ENCODE peak calls at places on chromosomes 12 and 14, in five cellular contexts. R is heart left ventricle; B is transverse colon; J is CD8-positive, alpha-beta T cell; Y is astrocyte of the cerebellum. G is an unnamed sample.

GRCh38 chr14:70052990-70053389 is 135.8 kb downstream of the SLC8A3 start:
- DNase-seq in B (no peak), Y (peak), R (no peak), J (no peak), G (no peak)

GRCh38 chr12:76618031-76618430 is 58.5 kb upstream of the OSBPL8 start:
- DNase-seq in R (no peak), J (no peak), Y (no peak), B (no peak), G (no peak)

GRCh38 chr12:106282457-106283097 is 20.0 kb upstream of the TCP11L2 start:
- DNase-seq in B (peak), J (no peak), R (no peak), Y (no peak), G (no peak)

GRCh38 chr12:110619534-110619953 is 5.6 kb downstream of the TCTN1 start:
- DNase-seq in R (no peak), B (no peak), J (no peak), Y (no peak), G (no peak)

GRCh38 chr12:114000861-114001260 is 34.7 kb upstream of the RBM19 start:
- DNase-seq in R (no peak), B (no peak), Y (no peak), J (no peak), G (no peak)

GRCh38 chr12:22802883-22803640 is 178.1 kb downstream of the ETNK1 start:
- DNase-seq in J (no peak), R (no peak), B (no peak), Y (no peak), G (no peak)

GRCh38 chr12:71558445-71558844 is 105.2 kb downstream of the ZFC3H1 start:
- DNase-seq in J (no peak), R (no peak), Y (no peak), B (no peak), G (peak)

GRCh38 chr12:88298761-88299242 is 156.7 kb downstream of the TMTC3 start:
- DNase-seq in J (no peak), R (no peak), Y (peak), B (no peak), G (peak)

GRCh38 chr12:111037047-111037446 is 116.7 kb upstream of the MYL2 start:
- DNase-seq in R (no peak), Y (no peak), J (no peak), B (no peak), G (no peak)

GRCh38 chr14:99800781-99801180 is 7.6 kb downstream of the EML1 start:
- DNase-seq in Y (no peak), J (no peak), B (no peak), R (no peak), G (no peak)

GRCh38 chr12:70812124-70812523 is 108.4 kb downstream of the PTPRR start:
- DNase-seq in B (peak), J (no peak), Y (no peak), R (no peak), G (no peak)

GRCh38 chr14:75422169-75422568 is 5.7 kb upstream of the JDP2 start:
- DNase-seq in R (no peak), B (no peak), Y (no peak), J (no peak), G (no peak)

GRCh38 chr12:68784015-68784414 is 24.0 kb upstream of the MDM2 start:
- DNase-seq in R (no peak), J (no peak), B (no peak), Y (no peak), G (no peak)

GRCh38 chr12:40946612-40947194 is 241.4 kb upstream of the PDZRN4 start:
- DNase-seq in J (no peak), R (no peak), Y (no peak), B (no peak), G (peak)

GRCh38 chr14:97010491-97011160 is 213.4 kb downstream of the VRK1 start:
- DNase-seq in J (no peak), Y (no peak), B (no peak), R (no peak), G (no peak)

GRCh38 chr12:108634225-108634795 is 616 bp upstream of the SELPLG start:
- DNase-seq in Y (no peak), J (no peak), B (peak), R (peak), G (no peak)

GRCh38 chr12:124513297-124513867 is 54.0 kb downstream of the NCOR2 start:
- DNase-seq in Y (no peak), J (no peak), R (no peak), B (no peak), G (no peak)

GRCh38 chr14:76742961-76743360 is 18.3 kb upstream of the VASH1 start:
- DNase-seq in B (no peak), R (no peak), Y (no peak), J (no peak), G (no peak)

GRCh38 chr14:21098134-21098891 is at the start of gene ZNF219:
- DNase-seq in J (no peak), B (peak), Y (no peak), R (peak), G (no peak)

GRCh38 chr14:44567997-44568396 is 60.9 kb upstream of the FSCB start:
- DNase-seq in Y (no peak), J (no peak), B (no peak), R (no peak), G (no peak)

GRCh38 chr14:22505309-22505708 is 83.7 kb downstream of the DAD1 start:
- DNase-seq in B (no peak), J (no peak), R (no peak), Y (no peak), G (no peak)

DNA sequence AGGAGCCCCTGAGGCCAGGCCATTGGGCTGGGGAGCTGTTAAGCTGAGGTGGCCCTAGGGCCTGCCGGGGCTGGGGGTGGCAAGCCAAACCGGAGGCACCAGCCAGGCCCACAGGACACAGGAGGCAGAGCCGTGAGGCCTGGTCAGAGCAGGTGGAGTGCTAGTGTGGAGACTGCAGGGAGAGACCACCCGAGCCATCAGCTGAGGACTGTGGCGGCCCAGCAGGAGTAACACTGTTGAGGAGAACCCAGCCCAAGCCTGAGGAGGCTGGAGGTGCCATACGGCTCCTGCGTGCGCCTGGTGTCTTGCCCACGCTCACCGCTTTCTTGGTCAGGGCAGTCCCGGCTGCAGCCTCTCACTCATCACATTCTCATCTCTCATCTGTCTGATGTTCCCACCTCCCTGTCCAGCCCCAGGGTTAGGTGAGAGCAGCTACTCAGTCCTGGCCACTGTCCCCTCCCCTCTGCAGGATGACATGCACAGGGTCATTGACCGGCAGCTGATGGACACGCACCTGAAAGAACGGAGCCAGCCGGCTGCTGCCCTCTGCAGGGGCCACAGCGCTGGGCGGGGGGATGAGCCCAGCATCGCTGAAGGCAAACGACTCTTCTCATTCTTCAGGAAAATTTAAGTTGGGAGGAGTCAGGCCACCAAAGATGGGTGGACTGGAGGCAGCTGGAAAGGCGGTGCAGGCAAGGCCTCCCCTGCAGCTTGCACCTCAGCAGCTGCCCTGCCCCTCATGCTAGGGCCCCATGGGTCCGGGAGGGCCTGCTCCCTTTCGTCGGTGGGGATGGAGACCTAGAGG is 23.8 kb downstream of the RAB35 start:
- DNase-seq in J (no peak), B (no peak), R (no peak), Y (no peak), G (no peak)
- TF ChIP-seq CTCF in J (no peak), B (no peak), R (no peak), Y (no peak), G (no peak)

GRCh38 chr14:89312937-89313336 is 104.1 kb downstream of the FOXN3 start:
- DNase-seq in J (no peak), B (no peak), R (no peak), Y (no peak), G (no peak)

GRCh38 chr14:89307409-89307808 is 109.6 kb downstream of the FOXN3 start:
- DNase-seq in R (no peak), J (no peak), Y (no peak), B (no peak), G (no peak)

GRCh38 chr14:89308232-89308959 is 108.6 kb downstream of the FOXN3 start:
- DNase-seq in J (no peak), R (no peak), B (no peak), Y (no peak), G (no peak)

GRCh38 chr14:89310211-89310610 is 106.8 kb downstream of the FOXN3 start:
- DNase-seq in B (no peak), R (no peak), Y (no peak), J (no peak), G (no peak)

GRCh38 chr14:89309670-89310177 is 107.3 kb downstream of the FOXN3 start:
- DNase-seq in B (no peak), Y (no peak), J (no peak), R (no peak), G (no peak)
- H3K4me3 ChIP-seq in B (no peak), Y (no peak), J (no peak), R (no peak), G (no peak)

GRCh38 chr12:51028126-51028810 is 2.1 kb upstream of the SLC11A2 start:
- DNase-seq in R (no peak), B (peak), J (no peak), Y (peak), G (no peak)
- TF ChIP-seq CTCF in R (no peak), B (peak), J (no peak), Y (peak), G (peak)

GRCh38 chr12:6691473-6691872 is 2.3 kb upstream of the ZNF384 start:
- DNase-seq in J (no peak), B (no peak), R (no peak), Y (no peak), G (peak)
- H3K4me3 ChIP-seq in J (no peak), B (no peak), R (no peak), Y (no peak), G (no peak)

GRCh38 chr14:38808734-38809455 is 294.1 kb downstream of the SEC23A start:
- DNase-seq in B (peak), J (no peak), R (no peak), Y (no peak), G (no peak)
- TF ChIP-seq CTCF in B (no peak), J (no peak), R (no peak), Y (no peak), G (no peak)

GRCh38 chr12:16606936-16607335 is 974 bp upstream of the LMO3 start:
- DNase-seq in B (no peak), R (no peak), J (no peak), Y (no peak), G (no peak)
- H3K4me3 ChIP-seq in B (peak), R (peak), J (no peak), Y (peak), G (no peak)

GRCh38 chr12:57592551-57593165 is 1.7 kb downstream of the PIP4K2C start:
- DNase-seq in J (no peak), Y (no peak), R (no peak), B (no peak), G (no peak)

GRCh38 chr12:57593187-57593586 is 2.2 kb downstream of the PIP4K2C start:
- DNase-seq in B (no peak), Y (no peak), J (no peak), R (no peak), G (no peak)

GRCh38 chr12:57591567-57592325 is 754 bp downstream of the PIP4K2C start:
- DNase-seq in R (no peak), B (peak), J (no peak), Y (no peak), G (no peak)

GRCh38 chr12:57590536-57590891 is 478 bp upstream of the PIP4K2C start:
- DNase-seq in R (no peak), Y (no peak), J (no peak), B (no peak), G (no peak)

DNA sequence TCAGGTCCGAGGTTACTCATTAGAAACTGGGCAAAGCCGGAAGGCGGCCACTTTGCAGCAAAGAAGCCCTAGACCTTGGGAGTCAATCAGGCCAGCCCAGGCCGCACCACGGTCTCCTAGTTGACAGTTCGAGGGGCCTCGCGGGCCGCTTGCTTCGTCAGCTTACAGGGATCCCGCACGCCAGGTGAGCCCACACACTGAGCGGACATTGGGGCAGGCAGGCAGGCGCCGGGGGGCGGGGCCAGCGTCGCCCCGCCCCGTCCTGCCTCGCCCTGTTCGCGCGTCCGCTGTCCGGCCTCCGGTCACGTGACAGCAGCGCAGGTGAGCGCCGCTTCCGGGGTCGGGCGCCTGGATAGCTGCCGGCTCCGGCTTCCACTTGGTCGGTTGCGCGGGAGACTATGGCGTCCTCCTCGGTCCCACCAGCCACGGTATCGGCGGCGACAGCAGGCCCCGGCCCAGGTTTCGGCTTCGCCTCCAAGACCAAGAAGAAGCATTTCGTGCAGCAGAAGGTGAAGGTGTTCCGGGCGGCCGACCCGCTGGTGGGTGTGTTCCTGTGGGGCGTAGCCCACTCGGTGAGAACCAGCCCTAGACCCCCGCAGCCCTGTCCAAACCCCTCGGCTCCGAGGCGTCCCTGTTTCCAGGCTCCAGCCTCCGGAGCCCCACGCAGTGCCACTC is at the start of gene PIP4K2C:
- DNase-seq in J (peak), B (peak), R (peak), Y (no peak), G (no peak)
- TF ChIP-seq CTCF in J (no peak), B (no peak), R (no peak), Y (no peak), G (no peak)

G was measured in AG04449.